ENCODE peak calls at places on chromosome 13, in six cellular contexts. K, H, D, C, M and A are unnamed samples.

GRCh38 chr13:94369862-94370491 is 109.5 kb downstream of the DCT start:
- DNase-seq in K (no peak), H (no peak), D (no peak), C (no peak), M (no peak), A (no peak)

GRCh38 chr13:28035146-28035782 is 46.8 kb upstream of the URAD start:
- DNase-seq in K (peak), H (no peak), D (no peak), C (no peak), M (no peak), A (no peak)

GRCh38 chr13:36288794-36289391 is 8.7 kb downstream of the CCDC169 start:
- DNase-seq in K (no peak), H (no peak), D (no peak), C (peak), M (no peak), A (no peak)

GRCh38 chr13:20814224-20814910 is 40.6 kb upstream of the EEF1AKMT1 start:
- DNase-seq in K (peak), H (peak), D (peak), C (peak), M (peak), A (peak)

GRCh38 chr13:82717249-82717648 is 1165.0 kb downstream of the SLITRK1 start:
- DNase-seq in K (peak), H (no peak), D (no peak), C (no peak), M (no peak), A (no peak)

GRCh38 chr13:59208405-59209195 is 955.1 kb downstream of the DIAPH3 start:
- DNase-seq in K (no peak), H (no peak), D (no peak), C (no peak), M (no peak), A (no peak)

GRCh38 chr13:86945596-86945995 is 725.6 kb upstream of the SLITRK5 start:
- DNase-seq in K (no peak), H (no peak), D (no peak), C (no peak), M (no peak), A (no peak)

GRCh38 chr13:90800082-90800746 is 547.3 kb upstream of the MIR17HG start:
- DNase-seq in K (no peak), H (no peak), D (no peak), C (peak), M (no peak), A (peak)

GRCh38 chr13:33285420-33286124 is at the start of gene STARD13:
- DNase-seq in K (peak), H (peak), D (peak), C (peak), M (peak), A (peak)

GRCh38 chr13:51551446-51551845 is 32.8 kb upstream of the WDFY2 start:
- DNase-seq in K (no peak), H (no peak), D (no peak), C (no peak), M (no peak), A (no peak)

GRCh38 chr13:84845875-84846619 is 953.2 kb downstream of the SLITRK6 start:
- DNase-seq in K (no peak), H (no peak), D (no peak), C (no peak), M (no peak), A (no peak)

GRCh38 chr13:81184556-81185265 is 843.8 kb upstream of the SPRY2 start:
- DNase-seq in K (no peak), H (no peak), D (no peak), C (no peak), M (no peak), A (no peak)

GRCh38 chr13:29435125-29435911 is 160.2 kb downstream of the SLC7A1 start:
- DNase-seq in K (peak), H (no peak), D (no peak), C (no peak), M (no peak), A (no peak)

GRCh38 chr13:110323172-110323851 is 16.2 kb downstream of the COL4A2 start:
- DNase-seq in K (peak), H (no peak), D (no peak), C (peak), M (no peak), A (no peak)

GRCh38 chr13:95298971-95299627 is 2.2 kb downstream of the ABCC4 start:
- DNase-seq in K (peak), H (no peak), D (no peak), C (no peak), M (no peak), A (no peak)

GRCh38 chr13:34155931-34156607 is 338.1 kb downstream of the RFC3 start:
- DNase-seq in K (peak), H (no peak), D (no peak), C (peak), M (no peak), A (no peak)

GRCh38 chr13:39377699-39378098 is 225.3 kb downstream of the LHFPL6 start:
- DNase-seq in K (no peak), H (no peak), D (no peak), C (no peak), M (no peak), A (no peak)

GRCh38 chr13:103794526-103794925 is 728.3 kb upstream of the SLC10A2 start:
- DNase-seq in K (no peak), H (no peak), D (no peak), C (no peak), M (no peak), A (no peak)

GRCh38 chr13:43087960-43088580 is 64.7 kb downstream of the DNAJC15 start:
- DNase-seq in K (peak), H (no peak), D (no peak), C (no peak), M (no peak), A (no peak)

GRCh38 chr13:95882121-95882520 is 171.1 kb downstream of the UGGT2 start:
- DNase-seq in K (no peak), H (no peak), D (no peak), C (no peak), M (no peak), A (no peak)

GRCh38 chr13:60146491-60146890 is 17.2 kb downstream of the DIAPH3 start:
- DNase-seq in K (no peak), H (no peak), D (no peak), C (no peak), M (no peak), A (no peak)

GRCh38 chr13:21625366-21625765 is 21.4 kb upstream of the MICU2 start:
- DNase-seq in K (peak), H (no peak), D (no peak), C (peak), M (peak), A (no peak)

GRCh38 chr13:50891206-50891605 is 18.4 kb upstream of the RNASEH2B start:
- DNase-seq in K (no peak), H (no peak), D (no peak), C (no peak), M (no peak), A (no peak)

GRCh38 chr13:74287672-74288169 is 153.5 kb upstream of the KLF12 start:
- DNase-seq in K (peak), H (peak), D (no peak), C (peak), M (no peak), A (peak)

GRCh38 chr13:111505175-111505777 is 184.8 kb downstream of the TEX29 start:
- DNase-seq in K (peak), H (no peak), D (peak), C (peak), M (peak), A (no peak)

GRCh38 chr13:32264407-32264806 is 50.8 kb downstream of the ZAR1L start:
- DNase-seq in K (no peak), H (no peak), D (no peak), C (peak), M (no peak), A (peak)

GRCh38 chr13:20610006-20610405 is 43.0 kb downstream of the IFT88 start:
- DNase-seq in K (no peak), H (no peak), D (no peak), C (no peak), M (no peak), A (no peak)

GRCh38 chr13:48221301-48222190 is 11.5 kb upstream of the ITM2B start:
- DNase-seq in K (peak), H (no peak), D (no peak), C (no peak), M (no peak), A (no peak)

DNA sequence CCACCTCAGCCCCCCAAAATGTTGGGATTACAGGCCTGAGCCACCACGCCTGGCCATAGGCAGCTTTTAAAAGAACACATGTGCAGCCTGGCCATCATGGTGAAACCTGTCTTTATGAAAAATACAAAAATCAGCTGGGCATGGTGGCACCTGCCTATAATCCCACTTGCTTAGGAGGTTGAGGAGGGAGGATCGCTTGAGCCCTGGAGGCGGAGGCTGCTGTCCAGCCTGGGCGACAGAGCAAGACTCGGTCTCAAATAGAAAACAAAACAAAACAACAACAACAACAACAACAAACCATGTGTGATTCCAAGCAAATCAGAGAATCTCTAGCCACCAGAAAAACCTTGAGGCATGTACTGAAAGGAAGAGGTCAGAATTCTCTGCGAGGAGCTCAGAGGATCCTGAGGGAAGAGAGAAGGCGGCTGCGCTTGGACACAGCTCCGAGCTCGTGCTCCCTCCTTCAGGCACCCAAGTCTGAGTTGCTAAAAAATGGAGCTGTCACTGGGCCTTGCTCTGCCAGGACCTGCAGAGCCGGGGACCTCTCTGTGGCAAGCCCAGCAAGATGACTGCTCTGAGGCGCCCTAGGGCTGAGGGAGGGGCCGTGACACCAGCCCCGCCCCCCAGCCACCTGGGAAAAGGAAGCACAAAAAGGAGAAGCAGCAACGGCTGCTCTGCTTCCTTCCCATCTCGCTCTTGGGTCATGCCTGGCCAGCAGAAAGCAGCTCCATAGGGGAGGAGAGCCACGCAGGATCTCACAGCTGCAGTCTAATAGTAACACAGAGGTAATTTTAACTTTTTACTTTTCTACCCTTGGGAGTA is at the start of gene ARL11:
- DNase-seq in K (no peak), H (peak), D (peak), C (no peak), M (no peak), A (peak)
- H3K27ac ChIP-seq in K (no peak), H (peak), D (peak), C (no peak), M (no peak), A (peak)

DNA sequence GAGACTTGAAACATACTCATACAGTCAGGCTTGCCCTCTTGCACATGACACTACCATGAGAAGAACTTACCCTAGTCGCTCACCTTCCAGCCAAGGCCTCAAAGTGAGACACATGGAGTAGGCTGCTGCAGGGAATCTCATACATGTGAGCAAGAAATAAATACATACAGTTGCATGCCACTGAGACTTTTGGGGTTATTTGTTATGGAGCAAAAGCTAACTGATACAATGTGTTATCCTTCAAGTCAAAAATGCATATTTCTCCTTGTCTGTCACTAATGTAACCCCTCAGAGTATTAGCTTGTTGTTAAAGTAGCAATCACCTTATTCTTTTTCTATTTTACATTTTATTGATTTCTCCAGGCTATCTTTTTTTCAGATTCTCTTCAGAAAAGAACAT is 58.1 kb downstream of the FOXO1 start:
- DNase-seq in K (no peak), H (no peak), D (no peak), C (no peak), M (no peak), A (no peak)
- H3K4me3 ChIP-seq in K (no peak), H (no peak), D (no peak), C (no peak), M (no peak), A (no peak)

GRCh38 chr13:30711837-30712236 is 23.5 kb upstream of the ALOX5AP start:
- DNase-seq in K (no peak), H (no peak), D (no peak), C (no peak), M (no peak), A (no peak)

GRCh38 chr13:30711375-30711774 is 24.0 kb upstream of the ALOX5AP start:
- DNase-seq in K (peak), H (no peak), D (no peak), C (no peak), M (no peak), A (no peak)

GRCh38 chr13:30705672-30706071 is 29.7 kb upstream of the ALOX5AP start:
- DNase-seq in K (no peak), H (no peak), D (no peak), C (no peak), M (no peak), A (no peak)

GRCh38 chr13:30710442-30710841 is 24.9 kb upstream of the ALOX5AP start:
- DNase-seq in K (no peak), H (no peak), D (no peak), C (no peak), M (no peak), A (no peak)

DNA sequence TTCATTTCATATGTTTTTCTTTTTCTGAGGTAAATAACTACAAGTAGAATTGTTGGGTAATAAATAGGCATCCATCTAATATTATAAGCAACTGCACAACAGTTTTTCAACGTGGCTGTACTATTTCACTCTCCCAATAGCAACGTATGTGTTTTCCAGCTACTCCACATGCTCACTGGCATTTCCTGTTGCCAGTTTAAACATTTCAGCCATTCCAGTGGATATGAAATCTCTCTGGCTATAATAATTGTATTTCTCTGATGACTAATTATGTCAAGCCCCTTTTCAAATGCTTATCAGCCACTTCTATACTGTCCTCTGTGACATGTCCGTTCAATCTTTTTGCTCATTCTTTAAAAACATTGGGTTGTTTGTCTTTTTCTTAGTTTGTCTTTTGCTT is 26.8 kb upstream of the ALOX5AP start:
- DNase-seq in K (peak), H (no peak), D (no peak), C (no peak), M (no peak), A (no peak)
- H3K27ac ChIP-seq in K (no peak), H (no peak), D (no peak), C (no peak), M (no peak), A (no peak)

DNA sequence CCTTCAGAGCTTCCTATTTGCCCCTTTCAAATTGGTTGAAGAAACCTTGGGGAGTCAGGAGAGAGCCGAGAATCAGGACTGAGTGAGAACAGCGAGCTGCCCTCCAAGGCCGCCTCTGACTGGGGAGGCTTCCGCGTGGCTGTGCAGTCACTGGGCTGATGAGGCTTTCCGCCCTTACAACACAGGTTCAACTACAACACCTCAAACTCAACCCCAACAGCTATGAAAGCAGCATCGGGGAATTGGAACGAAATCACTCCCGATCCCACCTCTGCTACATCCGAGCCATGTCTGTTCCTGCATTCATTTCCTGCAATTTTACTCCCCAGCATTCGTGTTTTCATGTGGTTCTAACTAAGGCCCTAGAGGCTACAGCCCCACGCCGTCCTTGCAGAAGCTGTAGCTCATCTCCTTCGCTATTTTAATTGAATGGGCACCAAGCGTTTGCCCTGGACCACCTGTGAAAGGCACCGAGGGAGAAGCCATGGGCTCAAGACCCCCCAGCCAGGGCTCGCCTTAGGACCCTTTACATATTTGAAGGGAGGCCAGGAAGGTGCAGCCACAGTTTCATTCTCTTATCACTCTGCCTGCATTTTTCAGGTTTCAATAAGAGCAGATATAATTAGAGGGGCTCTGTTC is 12.3 kb upstream of the RASA3 start:
- DNase-seq in K (no peak), H (no peak), D (peak), C (no peak), M (no peak), A (no peak)
- H3K4me3 ChIP-seq in K (no peak), H (no peak), D (no peak), C (no peak), M (no peak), A (no peak)

GRCh38 chr13:24625324-24625723 is 54.9 kb upstream of the ATP12A start:
- DNase-seq in K (no peak), H (no peak), D (no peak), C (no peak), M (no peak), A (no peak)
- H3K27ac ChIP-seq in K (no peak), H (peak), D (no peak), C (no peak), M (no peak), A (no peak)

GRCh38 chr13:89153941-89154340 is 1482.8 kb downstream of the SLITRK5 start:
- DNase-seq in K (no peak), H (no peak), D (no peak), C (no peak), M (no peak), A (no peak)
- H3K4me3 ChIP-seq in K (no peak), H (no peak), D (no peak), C (no peak), M (no peak), A (no peak)

GRCh38 chr13:99386495-99386894 is 79.3 kb upstream of the GPR183 start:
- DNase-seq in K (no peak), H (no peak), D (no peak), C (no peak), M (no peak), A (no peak)
- H3K27ac ChIP-seq in K (no peak), H (peak), D (no peak), C (no peak), M (no peak), A (no peak)

GRCh38 chr13:89432997-89433396 is 1761.8 kb downstream of the SLITRK5 start:
- DNase-seq in K (no peak), H (no peak), D (no peak), C (no peak), M (no peak), A (no peak)
- H3K4me3 ChIP-seq in K (no peak), H (no peak), D (no peak), C (no peak), M (no peak), A (no peak)

GRCh38 chr13:73133536-73133935 is 74.7 kb downstream of the KLF5 start:
- DNase-seq in K (peak), H (no peak), D (no peak), C (no peak), M (peak), A (no peak)
- H3K27ac ChIP-seq in K (no peak), H (no peak), D (no peak), C (no peak), M (peak), A (no peak)

DNA sequence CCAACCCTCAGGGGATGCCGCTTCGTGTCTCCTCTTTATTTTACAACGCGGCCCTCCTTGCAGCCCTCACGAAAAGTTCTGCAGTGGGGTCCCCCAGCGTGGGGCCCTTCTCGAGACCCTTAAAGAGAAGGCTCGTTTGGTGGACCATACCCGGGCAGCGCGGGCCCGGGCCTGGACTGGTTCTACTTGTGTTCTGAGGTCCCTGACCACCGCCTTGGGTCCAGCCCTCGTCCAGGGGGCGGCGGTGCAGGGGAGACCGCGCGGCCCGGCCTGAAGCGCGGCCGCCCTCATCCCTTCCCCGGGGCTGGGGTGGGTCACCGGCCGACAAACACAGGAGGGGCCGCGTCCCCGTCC is 400 bp upstream of the SERP2 start:
- DNase-seq in K (no peak), H (no peak), D (no peak), C (no peak), M (no peak), A (no peak)
- H3K4me3 ChIP-seq in K (peak), H (peak), D (peak), C (peak), M (no peak), A (peak)